ENCODE peak calls at places on chromosomes 11 and 22, in ten cellular contexts. H is body of pancreas, I is transverse colon, P is left ventricle myocardium superior, A is anterior cingulate cortex, M is GM04504, V is mammary epithelial cell, D is progenitor cell of endocrine pancreas, O is cardiac septum, B is amniotic stem cell. N is an unnamed sample.

GRCh38 chr11:84408946-84409411 is 1122.8 kb upstream of the CCDC90B start:
- DNase-seq in A (no peak), B (no peak), I (no peak), M (no peak), O (no peak), P (no peak), D (no peak), H (no peak), V (peak), N (no peak)

GRCh38 chr11:33055361-33055760 is 16.0 kb downstream of the TCP11L1 start:
- DNase-seq in O (no peak), P (no peak), V (no peak), D (no peak), A (no peak), M (no peak), I (no peak), B (no peak), H (no peak), N (no peak)

GRCh38 chr11:109641549-109641948 is 219.6 kb downstream of the C11orf87 start:
- DNase-seq in B (no peak), M (peak), O (no peak), D (peak), P (no peak), H (no peak), V (peak), A (no peak), I (no peak), N (no peak)

GRCh38 chr22:37025500-37026070 is 6.0 kb downstream of the MPST start:
- DNase-seq in O (no peak), B (no peak), H (no peak), I (peak), A (no peak), P (no peak), V (no peak), M (no peak), D (no peak), N (no peak)

GRCh38 chr22:17808688-17809403 is 34.6 kb upstream of the BID start:
- DNase-seq in H (no peak), D (no peak), A (no peak), P (peak), M (no peak), O (no peak), I (no peak), V (no peak), B (no peak), N (no peak)

GRCh38 chr11:128208329-128209220 is 378.8 kb downstream of the ETS1 start:
- DNase-seq in I (no peak), H (peak), A (no peak), O (no peak), B (peak), P (no peak), D (no peak), V (peak), M (peak), N (no peak)

GRCh38 chr22:37187891-37188761 is at the start of gene C1QTNF6:
- DNase-seq in P (peak), H (no peak), V (peak), B (no peak), I (no peak), D (no peak), O (peak), A (no peak), M (no peak), N (peak)

GRCh38 chr11:96338910-96339703 is 3.9 kb downstream of the MAML2 start:
- DNase-seq in A (peak), I (peak), H (no peak), V (peak), D (no peak), O (no peak), P (peak), M (no peak), B (no peak), N (peak)

GRCh38 chr11:3153291-3153861 is 11.7 kb downstream of the OSBPL5 start:
- DNase-seq in P (peak), M (peak), D (no peak), A (no peak), B (no peak), H (peak), V (no peak), O (no peak), I (peak), N (peak)

GRCh38 chr11:38476808-38477565 is 1879.0 kb upstream of the RAG2 start:
- DNase-seq in O (no peak), V (no peak), B (no peak), D (no peak), M (no peak), P (no peak), A (no peak), H (no peak), I (no peak), N (no peak)

GRCh38 chr11:11588890-11589289 is 32.9 kb downstream of the GALNT18 start:
- DNase-seq in A (no peak), O (no peak), B (no peak), D (no peak), V (no peak), I (no peak), P (no peak), M (no peak), H (no peak), N (no peak)

N was measured in left ventricle myocardium inferior.